ENCODE peak calls at places on chromosome X, in five cellular contexts. I is astrocyte of the cerebellum, E is OCI-LY7, Q is WERI-Rb-1, W is left kidney. C is an unnamed sample.

GRCh38 chrX:15474058-15474457 is 19.1 kb downstream of the PIR start:
- DNase-seq in I (no peak), E (no peak), Q (no peak), W (no peak), C (no peak)

GRCh38 chrX:130652824-130653578 is 250.0 kb downstream of the ENOX2 start:
- DNase-seq in I (no peak), E (no peak), Q (no peak), W (no peak), C (no peak)

GRCh38 chrX:103187953-103188475 is 26.9 kb upstream of the BEX4 start:
- DNase-seq in I (peak), E (no peak), Q (no peak), W (peak), C (no peak)

GRCh38 chrX:70998402-70999027 is 67.6 kb upstream of the SLC7A3 start:
- DNase-seq in I (peak), E (peak), Q (peak), W (peak), C (no peak)

GRCh38 chrX:63661676-63662075 is 123.3 kb downstream of the ARHGEF9 start:
- DNase-seq in I (no peak), E (no peak), Q (no peak), W (no peak), C (no peak)

GRCh38 chrX:71992711-71993110 is 82.1 kb downstream of the NHSL2 start:
- DNase-seq in I (no peak), E (no peak), Q (no peak), W (no peak), C (no peak)

GRCh38 chrX:106726485-106727437 is at the start of gene RNF128:
- DNase-seq in I (no peak), E (no peak), Q (no peak), W (peak), C (peak)

GRCh38 chrX:129965166-129965565 is 17.3 kb upstream of the BCORL1 start:
- DNase-seq in I (no peak), E (no peak), Q (no peak), W (no peak), C (no peak)

GRCh38 chrX:13695601-13696115 is 6.7 kb downstream of the RAB9A start:
- DNase-seq in I (no peak), E (no peak), Q (no peak), W (no peak), C (no peak)

GRCh38 chrX:124347242-124347641 is 879 bp downstream of the SH2D1A start:
- DNase-seq in I (no peak), E (no peak), Q (no peak), W (no peak), C (no peak)

GRCh38 chrX:13463608-13464007 is 105.8 kb upstream of the EGFL6 start:
- DNase-seq in I (peak), E (peak), Q (peak), W (peak), C (peak)

GRCh38 chrX:136271300-136271699 is 20.1 kb upstream of the MAP7D3 start:
- DNase-seq in I (no peak), E (peak), Q (no peak), W (no peak), C (no peak)